ENCODE peak calls at places on chromosomes 13 and 19, in six cellular contexts. F is mesendoderm; U is activated CD8-positive, alpha-beta T cell treated with anti-CD3 and anti-CD28 coated beads, Interleukin-2, amount 10 ng/mL, durations not matched to agents 7 days and 5 days; S is stimulated activated CD4-positive, alpha-beta T cell treated with anti-CD3 and anti-CD28 coated beads, Interleukin-12 subunit alpha, Interleukin-12 subunit beta, amount 100 ng/mL, for 48 hours; T is left ventricle myocardium inferior; B is LoVo. V is an unnamed sample.
A peak's percentile ranks its signal among the peaks of the same experiment; 100 is the strongest.

GRCh38 chr13:29754486-29754806 is 96.0 kb downstream of the UBL3 start:
- DNase-seq in B (no peak), F (peak; percentile 92), T (no peak), S (peak; percentile 18), U (no peak), V (no peak)

GRCh38 chr13:76934671-76935070 is 13.6 kb upstream of the ACOD1 start:
- DNase-seq in F (peak; percentile 10), B (no peak), T (no peak), U (no peak), S (no peak), V (no peak)

GRCh38 chr19:18437481-18438330 is at the start of gene ISYNA1:
- DNase-seq in F (peak; percentile 75), S (no peak), B (no peak), U (peak; percentile 65), T (peak; percentile 67), V (no peak)

GRCh38 chr13:111282425-111282824 is 38.0 kb upstream of the TEX29 start:
- DNase-seq in S (no peak), T (no peak), B (no peak), F (no peak), U (no peak), V (no peak)

GRCh38 chr13:107457686-107458085 is 757.6 kb downstream of the LIG4 start:
- DNase-seq in S (no peak), U (no peak), T (no peak), B (no peak), F (peak; percentile 14), V (no peak)

GRCh38 chr13:86725105-86725504 is 925.9 kb upstream of the SLITRK6 start:
- DNase-seq in U (no peak), T (no peak), S (no peak), F (peak; percentile 56), B (no peak), V (no peak)

GRCh38 chr19:1674293-1674679 is 21.9 kb upstream of the TCF3 start:
- DNase-seq in F (no peak), T (no peak), B (no peak), U (no peak), S (no peak), V (no peak)

GRCh38 chr19:15962319-15962718 is 13.5 kb downstream of the OR10H4 start:
- DNase-seq in F (no peak), U (no peak), T (no peak), B (peak; percentile 29), S (no peak), V (no peak)

GRCh38 chr13:42064966-42065365 is 16.5 kb downstream of the DGKH start:
- DNase-seq in U (no peak), T (no peak), F (no peak), B (no peak), S (no peak), V (no peak)

GRCh38 chr19:5665781-5666513 is 14.4 kb downstream of the MICOS13 start:
- DNase-seq in B (no peak), T (no peak), F (no peak), S (no peak), U (no peak), V (peak; percentile 79)

GRCh38 chr13:83024226-83024625 is 858.0 kb downstream of the SLITRK1 start:
- DNase-seq in U (no peak), T (no peak), S (no peak), F (no peak), B (no peak), V (no peak)

GRCh38 chr19:13154241-13154778 is 4.1 kb downstream of the IER2 start:
- DNase-seq in T (peak; percentile 93), F (peak; percentile 72), S (peak; percentile 70), B (peak; percentile 77), U (peak; percentile 71), V (no peak)

GRCh38 chr19:51799311-51799997 is 4.5 kb downstream of the FPR3 start:
- DNase-seq in U (no peak), B (peak; percentile 19), S (no peak), F (no peak), T (peak; percentile 89), V (no peak)

GRCh38 chr19:54670576-54671347 is 8.0 kb downstream of the LILRB4 start:
- DNase-seq in B (no peak), F (no peak), S (no peak), U (no peak), T (no peak), V (no peak)

GRCh38 chr13:79869326-79869725 is 388.4 kb downstream of the NDFIP2 start:
- DNase-seq in F (peak; percentile 93), S (no peak), T (no peak), B (peak; percentile 15), U (no peak), V (peak; percentile 9)

GRCh38 chr13:80716610-80717081 is 375.7 kb upstream of the SPRY2 start:
- DNase-seq in U (no peak), B (no peak), F (no peak), S (no peak), T (no peak), V (no peak)

GRCh38 chr13:82165396-82166174 is 1716.7 kb downstream of the SLITRK1 start:
- DNase-seq in B (no peak), U (no peak), S (no peak), T (no peak), F (no peak), V (no peak)

GRCh38 chr19:44141191-44142013 is at the start of gene ZNF234:
- DNase-seq in B (no peak), S (peak; percentile 66), T (peak; percentile 84), F (peak; percentile 80), U (peak; percentile 75), V (peak; percentile 18)

GRCh38 chr19:3849092-3849491 is 19.7 kb downstream of the ZFR2 start:
- DNase-seq in U (peak; percentile 71), F (peak; percentile 61), S (peak; percentile 12), T (no peak), B (peak; percentile 14), V (no peak)

GRCh38 chr13:48954086-48954485 is 21.6 kb upstream of the FNDC3A start:
- DNase-seq in U (no peak), S (no peak), B (no peak), F (no peak), T (no peak), V (no peak)

GRCh38 chr19:39160889-39161672 is 35.5 kb downstream of the PAK4 start:
- DNase-seq in S (no peak), F (no peak), B (no peak), U (no peak), T (no peak), V (no peak)

GRCh38 chr13:44257806-44258205 is 115.8 kb upstream of the SERP2 start:
- DNase-seq in F (no peak), U (no peak), S (no peak), T (no peak), B (no peak), V (no peak)

GRCh38 chr19:46350029-46350757 is 3.3 kb downstream of the PPP5C start:
- DNase-seq in U (peak; percentile 40), S (peak; percentile 5), F (no peak), T (no peak), B (no peak), V (no peak)

GRCh38 chr13:100235311-100235901 is 146.5 kb downstream of the PCCA start:
- DNase-seq in B (peak; percentile 49), T (no peak), U (peak; percentile 31), F (peak; percentile 50), S (no peak), V (peak; percentile 10)

GRCh38 chr19:38035515-38036495 is 128.8 kb downstream of the SIPA1L3 start:
- DNase-seq in U (no peak), B (no peak), T (no peak), F (no peak), S (no peak), V (no peak)

GRCh38 chr13:50529154-50529882 is 314.2 kb downstream of the DLEU7 start:
- DNase-seq in B (peak; percentile 89), U (no peak), F (no peak), S (no peak), T (peak; percentile 89), V (peak; percentile 49)

GRCh38 chr13:89695343-89696257 is 1651.9 kb upstream of the MIR17HG start:
- DNase-seq in B (peak; percentile 32), T (no peak), U (no peak), S (no peak), F (peak; percentile 77), V (peak; percentile 35)

GRCh38 chr19:322616-323015 is 22.0 kb downstream of the MIER2 start:
- DNase-seq in F (no peak), S (no peak), B (no peak), U (no peak), T (no peak), V (no peak)

GRCh38 chr13:20525601-20526544 is at the start of gene CRYL1:
- DNase-seq in F (peak; percentile 25), T (peak; percentile 89), U (peak; percentile 74), S (peak; percentile 70), B (peak; percentile 67), V (no peak)

GRCh38 chr13:50474094-50474654 is 369.3 kb downstream of the DLEU7 start:
- DNase-seq in U (no peak), S (no peak), B (no peak), F (no peak), T (no peak), V (no peak)

GRCh38 chr13:114067381-114067885 is 65.0 kb downstream of the RASA3 start:
- DNase-seq in S (peak; percentile 35), T (no peak), B (no peak), U (peak; percentile 38), F (no peak), V (no peak)

GRCh38 chr19:14804755-14805154 is 26.4 kb upstream of the ADGRE2 start:
- DNase-seq in F (no peak), B (no peak), S (no peak), T (no peak), U (no peak), V (no peak)

GRCh38 chr19:53467138-53467502 is 413 bp upstream of the ZNF813 start:
- DNase-seq in T (peak; percentile 19), F (no peak), U (no peak), S (no peak), B (no peak), V (no peak)

GRCh38 chr19:53908106-53908932 is 759 bp upstream of the CACNG7 start:
- DNase-seq in B (no peak), S (peak; percentile 42), F (peak; percentile 89), U (peak; percentile 49), T (no peak), V (no peak)

GRCh38 chr19:48565090-48565489 is 13.1 kb downstream of the SULT2B1 start:
- DNase-seq in T (no peak), F (no peak), U (no peak), S (no peak), B (peak; percentile 62), V (no peak)

GRCh38 chr19:38287604-38288003 is 16.4 kb upstream of the C19orf33 start:
- DNase-seq in B (no peak), U (no peak), S (no peak), T (no peak), F (no peak), V (no peak)

GRCh38 chr13:90395846-90396245 is 951.6 kb upstream of the MIR17HG start:
- DNase-seq in U (no peak), F (no peak), T (no peak), B (no peak), S (no peak), V (no peak)

V was measured in epithelial cell of proximal tubule.